ENCODE peak calls at places on chromosomes 12 and 14, in seven cellular contexts. Q is sigmoid colon, K is K562, D is suprapubic skin, B is A549, S is tibial nerve, Z is stomach. U is an unnamed sample.
A peak's percentile ranks its signal among the peaks of the same experiment; 100 is the strongest.

GRCh38 chr14:39988939-39989338 is 556.7 kb upstream of the FBXO33 start:
- DNase-seq in D (no peak), B (no peak), S (no peak), Z (no peak), K (no peak), Q (no peak), U (no peak)

GRCh38 chr14:50062438-50063039 is 53.8 kb downstream of the VCPKMT start:
- DNase-seq in S (no peak), Z (peak; percentile 38), K (peak; percentile 82), D (no peak), B (peak; percentile 72), Q (no peak), U (no peak)

GRCh38 chr12:97275261-97276197 is 187.1 kb upstream of the RMST start:
- DNase-seq in D (no peak), B (no peak), K (no peak), S (peak; percentile 16), Q (no peak), Z (no peak), U (peak; percentile 91)

GRCh38 chr12:114685320-114685781 is 1.4 kb upstream of the TBX3 start:
- DNase-seq in B (no peak), D (no peak), K (no peak), S (no peak), Z (no peak), Q (no peak), U (no peak)

GRCh38 chr14:73058923-73059311 is 583 bp downstream of the RBM25 start:
- DNase-seq in B (peak; percentile 47), S (no peak), D (peak; percentile 82), Q (no peak), K (no peak), Z (no peak), U (peak; percentile 92)

GRCh38 chr12:168763-169525 is 45.0 kb downstream of the SLC6A12 start:
- DNase-seq in B (no peak), S (no peak), K (no peak), Z (no peak), D (no peak), Q (no peak), U (no peak)

GRCh38 chr14:59675394-59675793 is 98.8 kb upstream of the CCDC175 start:
- DNase-seq in Z (no peak), S (no peak), K (no peak), B (no peak), Q (no peak), D (no peak), U (no peak)

GRCh38 chr12:57775563-57776246 is 3.3 kb downstream of the EEF1AKMT3 start:
- DNase-seq in D (no peak), S (no peak), Q (no peak), Z (no peak), K (no peak), B (no peak), U (no peak)

GRCh38 chr14:105167303-105168092 is 1.1 kb downstream of the JAG2 start:
- DNase-seq in S (no peak), B (no peak), Z (peak; percentile 33), D (no peak), K (peak; percentile 75), Q (no peak), U (no peak)

GRCh38 chr14:92449404-92449975 is 64.1 kb upstream of the RIN3 start:
- DNase-seq in Q (no peak), D (no peak), K (no peak), S (no peak), Z (no peak), B (no peak), U (no peak)

GRCh38 chr12:989751-990278 is 1.2 kb upstream of the ERC1 start:
- DNase-seq in K (no peak), Q (peak; percentile 67), Z (no peak), S (no peak), B (peak; percentile 75), D (no peak), U (no peak)

GRCh38 chr14:36901846-36902245 is 240.2 kb downstream of the PAX9 start:
- DNase-seq in K (no peak), Q (no peak), B (no peak), D (no peak), Z (no peak), S (no peak), U (no peak)

GRCh38 chr14:95190346-95190840 is 33.1 kb upstream of the DICER1 start:
- DNase-seq in S (no peak), Z (no peak), D (no peak), K (no peak), B (no peak), Q (no peak), U (no peak)

GRCh38 chr12:69900720-69901131 is 75.7 kb downstream of the MYRFL start:
- DNase-seq in K (peak; percentile 36), Q (peak; percentile 79), D (peak; percentile 81), B (peak; percentile 31), Z (peak; percentile 75), S (peak; percentile 75), U (no peak)

GRCh38 chr14:29442720-29443119 is 484.9 kb downstream of the PRKD1 start:
- DNase-seq in D (no peak), K (no peak), Z (no peak), B (no peak), Q (no peak), S (no peak), U (no peak)

GRCh38 chr14:60089201-60089600 is 2.5 kb upstream of the PCNX4 start:
- DNase-seq in K (no peak), B (no peak), Z (no peak), D (no peak), Q (no peak), S (no peak), U (no peak)

DNA sequence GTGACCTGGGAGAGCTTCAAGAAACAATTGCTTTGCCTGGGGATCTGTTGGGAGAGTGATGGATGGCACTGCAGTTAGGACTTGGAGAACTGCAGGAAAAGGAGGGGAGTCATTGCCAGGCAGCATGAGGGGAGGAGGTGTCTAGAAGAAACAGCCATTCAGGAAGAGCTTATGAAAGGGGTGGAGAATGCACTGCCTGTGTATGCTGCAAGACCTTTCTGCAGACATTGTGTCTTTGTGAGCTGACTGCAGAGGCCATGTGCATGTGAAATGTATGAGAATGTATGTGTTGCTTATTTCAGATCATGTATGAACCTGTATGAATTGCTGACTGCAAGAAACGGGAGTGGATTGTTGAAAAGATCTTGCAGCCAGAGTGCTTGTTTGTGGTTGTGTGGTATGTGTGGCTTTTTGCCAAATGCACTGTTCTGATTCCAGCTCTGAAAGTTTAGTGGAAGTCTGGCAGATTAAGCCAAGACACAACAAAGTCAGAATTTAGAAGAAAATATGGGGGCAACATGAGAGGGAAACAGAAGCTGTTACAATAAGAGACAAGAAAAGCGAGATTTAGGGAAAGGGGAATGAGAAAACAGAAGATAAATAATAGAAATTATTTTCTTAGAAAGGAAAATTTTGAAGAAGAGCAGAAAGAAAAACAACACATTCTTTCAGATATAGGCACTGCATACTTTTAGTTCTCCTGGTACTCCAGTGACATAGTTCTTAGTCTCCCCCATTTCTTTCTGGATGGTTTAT is 9.8 kb upstream of the RIMKLB start:
- DNase-seq in B (peak; percentile 36), S (no peak), K (no peak), D (no peak), Q (peak; percentile 94), Z (no peak), U (peak; percentile 92)
- TF ChIP-seq EP300 in B (no peak), S (peak; percentile 83), K (no peak), D (no peak), Q (no peak), Z (no peak), U (no peak)

GRCh38 chr12:6336079-6336858 is 5.6 kb downstream of the TNFRSF1A start:
- DNase-seq in D (peak; percentile 95), K (peak; percentile 78), S (peak; percentile 88), Q (peak; percentile 98), B (peak; percentile 99), Z (peak; percentile 90), U (peak; percentile 98)
- TF ChIP-seq EP300 in D (peak; percentile 52), K (peak; percentile 52), S (peak; percentile 97), Q (no peak), B (peak; percentile 77), Z (peak; percentile 94), U (peak; percentile 95)

GRCh38 chr14:102951799-102952198 is 29.3 kb downstream of the AMN start:
- DNase-seq in Z (no peak), D (no peak), K (no peak), B (no peak), S (no peak), Q (no peak), U (no peak)

GRCh38 chr14:102952276-102952675 is 29.8 kb downstream of the AMN start:
- DNase-seq in S (no peak), K (no peak), Z (no peak), Q (no peak), D (no peak), B (no peak), U (no peak)

GRCh38 chr14:102951034-102951433 is 28.6 kb downstream of the AMN start:
- DNase-seq in K (no peak), Q (no peak), B (no peak), D (no peak), S (no peak), Z (no peak), U (no peak)

GRCh38 chr14:102954081-102954789 is 31.8 kb downstream of the AMN start:
- DNase-seq in Q (no peak), S (no peak), K (no peak), D (no peak), B (no peak), Z (no peak), U (no peak)

GRCh38 chr14:102953100-102953499 is 30.6 kb downstream of the AMN start:
- DNase-seq in S (no peak), Z (no peak), K (no peak), D (no peak), Q (no peak), B (no peak), U (no peak)
- TF ChIP-seq EP300 in S (no peak), Z (no peak), K (no peak), D (no peak), Q (no peak), B (no peak), U (no peak)

GRCh38 chr12:109573029-109573913 is at the start of the genes MMAB and MVK:
- DNase-seq in Q (peak; percentile 100), B (peak; percentile 99), K (peak; percentile 97), S (peak; percentile 99), Z (peak; percentile 99), D (peak; percentile 100), U (peak; percentile 100)
- TF ChIP-seq EP300 in Q (no peak), B (no peak), K (no peak), S (peak; percentile 87), Z (no peak), D (no peak), U (peak; percentile 4)

DNA sequence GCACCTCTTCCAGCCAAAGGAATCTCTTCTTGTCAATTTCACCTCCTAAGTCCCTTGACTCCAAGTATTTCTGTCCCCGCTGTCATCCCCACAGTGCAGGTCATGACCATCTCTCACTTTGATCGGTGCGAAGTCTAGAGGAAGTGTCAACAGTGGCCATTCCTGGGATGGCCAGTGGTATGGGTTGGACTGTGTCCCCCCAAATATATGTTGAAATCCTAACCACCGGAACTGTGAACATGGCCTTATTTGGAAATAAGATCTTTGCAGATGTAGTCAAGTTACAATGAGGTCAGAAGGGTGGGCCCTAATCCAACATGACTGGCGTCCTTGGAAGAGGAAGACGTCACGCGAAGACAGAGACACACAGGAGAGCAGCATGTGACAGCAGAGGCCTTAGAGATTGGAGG is 155.9 kb upstream of the PRMT8 start:
- DNase-seq in D (no peak), Z (no peak), K (no peak), Q (no peak), B (no peak), S (no peak), U (no peak)
- TF ChIP-seq EP300 in D (no peak), Z (no peak), K (no peak), Q (no peak), B (no peak), S (no peak), U (no peak)

GRCh38 chr14:45679852-45680251 is 426.9 kb upstream of the MIS18BP1 start:
- DNase-seq in B (no peak), S (no peak), K (no peak), Z (no peak), Q (no peak), D (no peak), U (no peak)
- TF ChIP-seq EP300 in B (no peak), S (no peak), K (no peak), Z (no peak), Q (no peak), D (no peak), U (no peak)